ENCODE peak calls at places on chromosomes 11 and 22, in eight cellular contexts. W is PC-9, A is hepatocyte, V is MM.1S, T is PC-3, J is fibroblast of lung, R is GM23338, O is astrocyte. G is an unnamed sample.

GRCh38 chr11:103530257-103530656 is 421.0 kb downstream of the DYNC2H1 start:
- DNase-seq in W (no peak), A (no peak), V (no peak), T (no peak), J (peak), R (no peak), O (peak), G (no peak)

GRCh38 chr22:29377979-29378378 is 10.4 kb downstream of the AP1B1 start:
- DNase-seq in W (peak), A (no peak), V (no peak), T (peak), J (no peak), R (no peak), O (no peak), G (no peak)

GRCh38 chr11:63666874-63667273 is 4.3 kb downstream of the ATL3 start:
- DNase-seq in W (peak), A (no peak), V (no peak), T (no peak), J (peak), R (no peak), O (peak), G (no peak)

GRCh38 chr11:121213568-121213893 is 79.0 kb upstream of the SC5D start:
- DNase-seq in W (no peak), A (no peak), V (no peak), T (no peak), J (no peak), R (no peak), O (no peak), G (no peak)

GRCh38 chr11:69293819-69294505 is at the start of gene MYEOV:
- DNase-seq in W (peak), A (no peak), V (peak), T (peak), J (peak), R (peak), O (no peak), G (no peak)

GRCh38 chr11:96394773-96395172 is 5.0 kb downstream of the JRKL start:
- DNase-seq in W (no peak), A (no peak), V (no peak), T (no peak), J (no peak), R (no peak), O (no peak), G (no peak)

GRCh38 chr11:39745401-39745800 is 1714.1 kb downstream of the LRRC4C start:
- DNase-seq in W (no peak), A (peak), V (no peak), T (peak), J (no peak), R (no peak), O (peak), G (no peak)

GRCh38 chr22:30421695-30422480 is 3.7 kb upstream of the MTFP1 start:
- DNase-seq in W (peak), A (peak), V (no peak), T (peak), J (no peak), R (no peak), O (no peak), G (no peak)

GRCh38 chr11:94602430-94603372 is 35.5 kb downstream of the PIWIL4 start:
- DNase-seq in W (peak), A (peak), V (peak), T (peak), J (peak), R (peak), O (peak), G (no peak)

GRCh38 chr11:33868646-33869461 is 23.0 kb downstream of the LMO2 start:
- DNase-seq in W (no peak), A (peak), V (no peak), T (no peak), J (no peak), R (peak), O (no peak), G (no peak)

GRCh38 chr11:11701070-11701469 is 79.3 kb upstream of the GALNT18 start:
- DNase-seq in W (no peak), A (no peak), V (no peak), T (peak), J (peak), R (no peak), O (peak), G (no peak)

GRCh38 chr11:78514922-78515502 is 59.7 kb downstream of the NARS2 start:
- DNase-seq in W (no peak), A (no peak), V (no peak), T (no peak), J (no peak), R (peak), O (no peak), G (no peak)

GRCh38 chr11:28243596-28243995 is 135.4 kb downstream of the METTL15 start:
- DNase-seq in W (no peak), A (no peak), V (no peak), T (no peak), J (peak), R (no peak), O (no peak), G (no peak)

GRCh38 chr22:19673660-19674059 is 40.6 kb upstream of the SEPTIN5 start:
- DNase-seq in W (no peak), A (no peak), V (no peak), T (no peak), J (no peak), R (no peak), O (no peak), G (no peak)

GRCh38 chr22:49968313-49968830 is 7.8 kb downstream of the PIM3 start:
- DNase-seq in W (no peak), A (peak), V (peak), T (no peak), J (no peak), R (no peak), O (no peak), G (no peak)

GRCh38 chr11:11740081-11740702 is 101.6 kb upstream of the USP47 start:
- DNase-seq in W (no peak), A (no peak), V (no peak), T (no peak), J (no peak), R (no peak), O (no peak), G (peak)

GRCh38 chr11:6611092-6612007 is 666 bp downstream of the TAF10 start:
- DNase-seq in W (no peak), A (no peak), V (no peak), T (no peak), J (peak), R (peak), O (no peak), G (no peak)

GRCh38 chr11:14643697-14644395 is at the start of gene PDE3B:
- DNase-seq in W (peak), A (peak), V (peak), T (peak), J (peak), R (peak), O (peak), G (no peak)

GRCh38 chr22:50710221-50710620 is 27.8 kb upstream of the ACR start:
- DNase-seq in W (no peak), A (no peak), V (no peak), T (no peak), J (no peak), R (no peak), O (no peak), G (no peak)

GRCh38 chr11:125224391-125225015 is 60.0 kb downstream of the PKNOX2 start:
- DNase-seq in W (no peak), A (peak), V (no peak), T (peak), J (peak), R (peak), O (no peak), G (no peak)

GRCh38 chr11:75853971-75854370 is 39.0 kb downstream of the UVRAG start:
- DNase-seq in W (no peak), A (no peak), V (no peak), T (peak), J (no peak), R (no peak), O (no peak), G (peak)

GRCh38 chr11:21037836-21038235 is 368.4 kb downstream of the NELL1 start:
- DNase-seq in W (no peak), A (no peak), V (no peak), T (no peak), J (no peak), R (no peak), O (no peak), G (no peak)

GRCh38 chr11:61611309-61611708 is 30.4 kb upstream of the SYT7 start:
- DNase-seq in W (no peak), A (no peak), V (no peak), T (no peak), J (no peak), R (no peak), O (no peak), G (no peak)

GRCh38 chr11:103420593-103420992 is 311.4 kb downstream of the DYNC2H1 start:
- DNase-seq in W (no peak), A (no peak), V (peak), T (no peak), J (no peak), R (no peak), O (peak), G (no peak)

GRCh38 chr11:99505831-99506230 is 485.1 kb downstream of the CNTN5 start:
- DNase-seq in W (no peak), A (no peak), V (no peak), T (no peak), J (no peak), R (no peak), O (no peak), G (no peak)

GRCh38 chr11:14444441-14445189 is 55.0 kb downstream of the COPB1 start:
- DNase-seq in W (no peak), A (no peak), V (no peak), T (no peak), J (no peak), R (no peak), O (no peak), G (no peak)

GRCh38 chr11:66001941-66002647 is at the start of the genes BANF1 and EIF1AD:
- DNase-seq in W (peak), A (peak), V (peak), T (peak), J (peak), R (peak), O (peak), G (peak)

GRCh38 chr11:74717211-74717997 is 13.8 kb downstream of the CHRDL2 start:
- DNase-seq in W (no peak), A (no peak), V (no peak), T (no peak), J (no peak), R (no peak), O (no peak), G (no peak)

GRCh38 chr11:121892131-121892681 is 223.8 kb downstream of the BLID start:
- DNase-seq in W (peak), A (no peak), V (no peak), T (peak), J (peak), R (peak), O (peak), G (peak)

GRCh38 chr22:44667829-44668189 is 34.2 kb upstream of the PRR5 start:
- DNase-seq in W (no peak), A (no peak), V (no peak), T (no peak), J (no peak), R (no peak), O (no peak), G (no peak)

DNA sequence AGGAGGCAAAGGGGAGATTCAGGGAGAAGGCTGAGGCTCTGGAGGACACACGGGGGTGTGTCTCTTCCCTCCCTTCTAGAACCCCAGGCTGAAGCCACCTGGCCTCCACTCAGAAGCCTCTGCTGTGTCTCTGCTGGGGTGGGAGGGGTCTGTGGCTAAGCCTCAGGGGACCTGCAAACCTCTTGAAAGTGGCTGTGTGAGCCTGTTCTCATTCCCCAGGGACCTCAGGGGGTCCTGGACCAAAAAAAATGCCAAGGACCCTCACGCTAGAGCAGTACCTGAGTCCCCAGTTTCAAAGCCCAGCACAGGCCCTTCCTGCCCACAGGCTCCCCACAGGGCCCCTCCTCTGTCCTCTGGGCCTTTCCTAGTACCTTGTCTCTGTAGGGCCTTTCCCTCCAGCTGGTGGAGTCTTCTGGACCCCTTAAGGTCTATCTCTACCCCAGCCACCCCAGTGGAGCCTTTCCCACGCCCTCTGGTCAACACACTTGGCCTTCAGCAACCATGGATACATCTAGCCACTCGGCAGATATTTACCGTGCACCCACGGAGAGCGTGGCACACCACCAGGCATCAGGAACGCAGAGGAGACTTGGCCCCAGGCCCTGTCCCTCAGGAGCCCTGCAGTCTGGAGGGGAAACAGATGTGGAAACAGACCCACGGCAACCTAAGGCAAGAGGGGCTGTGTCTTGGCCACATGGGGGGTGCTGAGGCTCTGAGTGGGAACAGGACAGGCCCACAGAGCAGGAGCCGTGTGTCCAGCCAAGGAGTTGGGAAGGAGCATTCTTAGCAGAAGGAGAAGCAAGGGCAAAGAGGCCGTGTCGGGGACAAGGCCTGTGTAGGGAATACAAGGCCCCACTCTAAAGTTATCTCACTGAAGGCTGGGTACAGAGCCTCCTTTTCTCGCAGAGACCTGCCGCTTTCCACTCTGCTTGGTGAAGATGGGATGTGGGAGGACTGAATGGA is 18.5 kb downstream of the PLA2G6 start:
- DNase-seq in W (no peak), A (no peak), V (no peak), T (no peak), J (no peak), R (no peak), O (no peak), G (no peak)
- H3K4me3 ChIP-seq in W (no peak), A (no peak), V (no peak), T (no peak), J (no peak), R (no peak), O (no peak), G (no peak)

GRCh38 chr11:118226781-118227180 is 2.0 kb upstream of the JAML start:
- DNase-seq in W (no peak), A (no peak), V (no peak), T (no peak), J (no peak), R (no peak), O (no peak), G (no peak)

GRCh38 chr11:118226294-118226693 is 1.5 kb upstream of the JAML start:
- DNase-seq in W (no peak), A (no peak), V (no peak), T (no peak), J (no peak), R (no peak), O (peak), G (no peak)

GRCh38 chr11:118229274-118229847 is 4.5 kb upstream of the JAML start:
- DNase-seq in W (no peak), A (no peak), V (no peak), T (peak), J (no peak), R (no peak), O (peak), G (no peak)

GRCh38 chr11:118230088-118230487 is 5.3 kb upstream of the JAML start:
- DNase-seq in W (no peak), A (no peak), V (no peak), T (no peak), J (no peak), R (no peak), O (no peak), G (no peak)

GRCh38 chr11:118227865-118228785 is 3.3 kb upstream of the JAML start:
- DNase-seq in W (no peak), A (no peak), V (no peak), T (no peak), J (no peak), R (no peak), O (no peak), G (no peak)
- TF ChIP-seq CTCF in W (no peak), A (no peak), V (no peak), T (no peak), J (no peak), R (no peak), O (no peak), G (no peak)

GRCh38 chr22:20763630-20764029 is 10.3 kb upstream of the SERPIND1 start:
- DNase-seq in W (no peak), A (no peak), V (no peak), T (no peak), J (no peak), R (no peak), O (no peak), G (no peak)
- TF ChIP-seq EZH2 in W (no peak), A (no peak), V (no peak), T (no peak), J (no peak), R (no peak), O (no peak), G (no peak)

GRCh38 chr11:111412293-111412692 is 33.2 kb upstream of the POU2AF1 start:
- DNase-seq in W (no peak), A (no peak), V (peak), T (no peak), J (no peak), R (no peak), O (no peak), G (no peak)

GRCh38 chr11:111414936-111415335 is 35.9 kb upstream of the POU2AF1 start:
- DNase-seq in W (no peak), A (no peak), V (no peak), T (no peak), J (no peak), R (no peak), O (no peak), G (no peak)

GRCh38 chr11:111416231-111416960 is 37.3 kb upstream of the POU2AF1 start:
- DNase-seq in W (no peak), A (no peak), V (no peak), T (no peak), J (no peak), R (no peak), O (no peak), G (no peak)

GRCh38 chr11:111413849-111414248 is 34.8 kb upstream of the POU2AF1 start:
- DNase-seq in W (no peak), A (no peak), V (no peak), T (no peak), J (no peak), R (no peak), O (no peak), G (no peak)

DNA sequence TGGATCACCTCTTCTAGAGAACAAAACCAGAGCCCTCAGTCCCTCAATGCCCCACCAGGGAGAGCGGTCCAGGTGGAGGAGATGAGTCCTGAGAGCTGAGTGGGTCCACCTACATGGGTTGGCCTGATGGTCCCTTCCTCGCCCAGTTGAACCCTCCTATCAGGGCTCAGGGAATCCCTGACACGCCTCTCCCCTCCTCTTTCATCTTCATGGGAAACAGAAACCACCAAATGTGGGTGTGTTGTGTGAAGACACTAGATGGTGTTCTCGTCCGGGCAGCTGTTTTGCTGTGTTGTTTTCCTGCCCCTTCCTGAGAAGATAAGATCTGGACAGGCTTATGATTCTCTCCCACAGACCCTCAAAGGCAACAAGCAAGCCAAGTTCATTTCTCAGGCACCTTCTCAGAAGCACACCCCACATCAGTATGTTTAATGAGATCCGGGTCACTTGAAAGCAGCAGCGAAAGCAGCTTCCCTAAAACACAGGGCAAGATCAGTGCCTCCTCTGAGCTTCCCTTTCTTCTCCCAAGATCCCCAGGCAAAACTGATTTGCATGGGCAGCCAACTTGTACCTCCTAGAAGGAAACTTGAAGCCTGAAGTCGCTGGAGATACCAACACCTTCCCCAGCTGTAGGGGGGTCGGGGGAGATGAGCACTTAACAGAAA is 35.3 kb upstream of the POU2AF1 start:
- DNase-seq in W (no peak), A (no peak), V (peak), T (no peak), J (no peak), R (no peak), O (no peak), G (no peak)
- H3K4me3 ChIP-seq in W (no peak), A (no peak), V (peak), T (no peak), J (no peak), R (no peak), O (no peak), G (no peak)

DNA sequence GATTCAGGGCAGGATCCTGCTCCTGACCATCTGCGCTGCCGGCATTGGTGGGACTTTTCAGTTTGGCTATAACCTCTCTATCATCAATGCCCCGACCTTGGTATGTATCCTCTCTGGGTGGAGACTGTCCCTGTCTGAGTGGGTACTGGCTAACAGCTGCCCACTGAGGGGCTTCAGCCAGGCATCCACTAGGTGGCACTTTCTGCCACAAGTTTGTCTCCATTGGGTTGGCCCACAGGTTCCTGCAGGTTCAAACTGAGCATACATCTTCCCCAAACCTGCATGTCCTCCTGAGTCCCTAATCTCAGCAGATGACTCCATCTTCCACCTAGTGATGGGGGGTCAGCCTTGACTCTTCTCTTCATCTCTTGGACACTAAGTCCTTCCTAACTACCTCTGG is 4.4 kb downstream of the SLC2A11 start:
- DNase-seq in W (no peak), A (peak), V (peak), T (peak), J (peak), R (peak), O (no peak), G (no peak)
- TF ChIP-seq CTCF in W (peak), A (peak), V (peak), T (peak), J (peak), R (peak), O (peak), G (peak)

DNA sequence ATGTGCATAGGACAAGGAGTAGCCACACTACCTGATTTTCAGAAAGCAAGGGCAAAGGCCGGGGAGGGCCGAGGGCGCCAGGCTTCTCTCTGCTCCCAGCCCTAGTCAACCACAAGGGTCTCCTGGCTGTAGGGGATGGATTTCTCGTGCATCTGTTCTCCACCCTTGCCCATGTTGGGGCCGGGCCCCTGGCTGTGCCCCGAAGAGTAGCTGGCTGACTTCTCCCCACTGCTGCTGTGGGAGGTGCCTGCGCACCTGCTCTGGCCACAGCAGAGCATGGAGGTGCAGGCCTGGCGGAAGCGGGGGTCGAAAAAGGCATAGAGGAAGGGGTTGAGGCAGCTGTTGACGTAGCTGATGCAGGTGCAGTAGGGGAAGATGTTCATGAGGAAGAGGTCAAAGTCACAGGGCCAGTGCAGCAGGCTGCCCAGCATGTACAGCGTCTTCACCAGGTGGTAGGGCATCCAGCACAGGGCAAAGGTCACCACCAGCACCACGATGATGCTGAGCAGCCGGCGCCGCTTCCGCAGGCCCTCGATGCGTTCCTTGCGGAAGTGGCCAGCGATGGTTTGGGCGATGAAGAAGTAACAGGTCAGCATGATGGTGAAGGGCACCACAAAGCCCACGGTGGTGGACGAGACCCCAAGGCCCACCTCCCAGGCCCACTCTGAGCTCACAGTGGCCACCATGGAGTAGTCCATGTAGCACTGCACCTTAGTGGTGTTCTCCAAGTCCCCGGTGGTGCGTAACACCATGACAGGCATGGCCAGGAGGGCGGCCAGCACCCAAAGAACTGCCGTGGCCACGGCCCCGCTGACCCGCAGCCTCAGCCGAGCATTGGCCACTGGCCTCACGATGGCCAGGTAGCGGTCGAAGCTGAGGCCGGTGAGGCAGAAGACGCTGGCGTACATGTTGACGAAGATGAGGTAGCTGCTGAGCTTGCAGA is 1.0 kb downstream of the APLNR start:
- DNase-seq in W (no peak), A (no peak), V (no peak), T (no peak), J (no peak), R (no peak), O (no peak), G (no peak)
- TF ChIP-seq EZH2 in W (no peak), A (no peak), V (no peak), T (no peak), J (no peak), R (no peak), O (no peak), G (no peak)